ENCODE peak calls at places on chromosome 2, in four cellular contexts. T is cardiac muscle cell, F is GM12878, J is astrocyte. V is an unnamed sample.

GRCh38 chr2:229734410-229734809 is 20.1 kb upstream of the DNER start:
- DNase-seq in J (no peak), T (no peak), F (no peak), V (no peak)

GRCh38 chr2:56729212-56729611 is 545.4 kb downstream of the CCDC85A start:
- DNase-seq in F (no peak), T (peak), J (peak), V (no peak)

GRCh38 chr2:11363868-11364564 is 19.6 kb upstream of the ROCK2 start:
- DNase-seq in F (no peak), T (no peak), J (no peak), V (no peak)

GRCh38 chr2:28778392-28778791 is 26.8 kb downstream of the PPP1CB start:
- DNase-seq in T (no peak), F (no peak), J (no peak), V (no peak)

GRCh38 chr2:158213743-158214142 is 112.1 kb downstream of the UPP2 start:
- DNase-seq in J (no peak), F (no peak), T (no peak), V (no peak)

GRCh38 chr2:12059616-12060441 is 313.4 kb downstream of the LPIN1 start:
- DNase-seq in F (no peak), T (peak), J (peak), V (peak)

GRCh38 chr2:142178604-142179003 is 47.8 kb upstream of the LRP1B start:
- DNase-seq in F (no peak), J (no peak), T (no peak), V (no peak)

GRCh38 chr2:12612646-12613045 is 104.1 kb upstream of the TRIB2 start:
- DNase-seq in F (no peak), J (no peak), T (no peak), V (peak)

GRCh38 chr2:237593596-237594310 is 3.2 kb upstream of the RAB17 start:
- DNase-seq in T (no peak), J (no peak), F (no peak), V (no peak)

GRCh38 chr2:110166246-110166645 is 38.6 kb downstream of the NPHP1 start:
- DNase-seq in F (no peak), T (peak), J (peak), V (no peak)

GRCh38 chr2:128166954-128167353 is 76.0 kb downstream of the UGGT1 start:
- DNase-seq in T (no peak), J (no peak), F (no peak), V (no peak)

GRCh38 chr2:128170776-128171175 is 79.8 kb downstream of the UGGT1 start:
- DNase-seq in J (no peak), T (no peak), F (no peak), V (no peak)

GRCh38 chr2:128169933-128170709 is 79.1 kb downstream of the UGGT1 start:
- DNase-seq in F (no peak), T (no peak), J (no peak), V (no peak)

GRCh38 chr2:128169094-128169493 is 78.1 kb downstream of the UGGT1 start:
- DNase-seq in J (no peak), F (no peak), T (no peak), V (no peak)

GRCh38 chr2:128169497-128169896 is 78.5 kb downstream of the UGGT1 start:
- DNase-seq in J (no peak), T (peak), F (no peak), V (peak)
- H3K27ac ChIP-seq in J (no peak), T (no peak), F (no peak), V (no peak)

GRCh38 chr2:64996914-64997313 is 7.7 kb downstream of the SLC1A4 start:
- DNase-seq in J (no peak), T (no peak), F (no peak), V (no peak)
- TF ChIP-seq CTCF in J (no peak), T (no peak), F (peak), V (no peak)

DNA sequence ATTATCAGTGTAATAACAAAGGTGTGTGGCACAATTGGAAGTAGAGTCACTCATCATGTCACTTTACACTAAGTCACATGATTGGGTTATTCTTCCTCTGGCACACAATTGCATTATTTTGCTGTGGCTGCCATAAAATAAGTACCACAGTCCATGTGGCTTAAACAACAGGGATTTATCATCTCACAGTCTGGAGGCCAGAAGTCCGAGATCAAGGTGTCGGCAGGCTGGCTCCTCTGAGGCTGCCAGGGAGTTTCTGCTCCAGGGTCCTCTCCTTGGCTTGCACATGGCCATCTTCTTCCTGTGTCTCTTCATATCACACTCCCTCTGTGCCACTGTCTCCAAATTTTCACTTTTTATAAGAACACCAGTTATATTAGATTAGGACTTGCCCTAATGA is 421.2 kb downstream of the CMPK2 start:
- DNase-seq in F (no peak), T (no peak), J (no peak), V (no peak)
- H3K4me3 ChIP-seq in F (no peak), T (no peak), J (no peak), V (no peak)

DNA sequence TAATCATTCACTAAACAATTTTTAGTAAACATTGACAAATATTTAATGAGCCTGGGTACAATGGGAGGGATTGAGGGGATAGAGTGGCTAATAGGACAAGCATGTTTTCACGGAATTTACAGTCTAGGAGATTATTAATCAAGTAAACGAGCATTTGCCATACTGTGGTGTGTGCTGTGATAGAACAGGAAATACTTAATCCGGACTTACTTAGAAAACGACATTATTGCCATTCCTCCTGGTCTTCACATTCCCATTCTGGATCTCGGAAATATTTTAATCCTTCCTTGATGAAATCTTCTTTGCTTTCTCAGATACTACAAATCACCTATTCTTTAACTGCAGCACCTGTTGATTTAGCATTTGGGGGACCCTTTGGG is 905 bp downstream of the TTLL4 start:
- DNase-seq in T (peak), F (no peak), J (peak), V (peak)
- H3K27ac ChIP-seq in T (peak), F (peak), J (peak), V (peak)

DNA sequence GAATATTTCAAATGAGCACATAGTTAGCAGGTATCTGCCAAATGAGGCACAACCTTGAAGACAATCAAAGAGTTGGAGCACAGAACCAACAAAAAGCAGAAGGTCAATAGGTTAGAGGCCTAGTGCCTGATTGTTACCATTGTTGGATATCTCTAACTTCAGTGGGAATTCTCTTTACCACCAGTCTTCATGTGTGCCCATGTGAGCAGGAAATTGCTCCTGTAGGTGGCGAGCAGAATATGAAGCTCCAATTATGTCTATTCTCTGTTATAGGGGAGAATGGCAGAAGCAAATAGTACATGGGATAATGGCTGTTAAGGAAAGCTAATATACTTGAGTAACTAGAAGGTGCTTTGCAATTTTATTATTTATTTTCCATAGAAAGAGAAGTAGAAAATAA is 14.9 kb upstream of the ZNF385B start:
- DNase-seq in T (no peak), J (no peak), F (no peak), V (no peak)
- TF ChIP-seq CTCF in T (no peak), J (no peak), F (no peak), V (peak)

DNA sequence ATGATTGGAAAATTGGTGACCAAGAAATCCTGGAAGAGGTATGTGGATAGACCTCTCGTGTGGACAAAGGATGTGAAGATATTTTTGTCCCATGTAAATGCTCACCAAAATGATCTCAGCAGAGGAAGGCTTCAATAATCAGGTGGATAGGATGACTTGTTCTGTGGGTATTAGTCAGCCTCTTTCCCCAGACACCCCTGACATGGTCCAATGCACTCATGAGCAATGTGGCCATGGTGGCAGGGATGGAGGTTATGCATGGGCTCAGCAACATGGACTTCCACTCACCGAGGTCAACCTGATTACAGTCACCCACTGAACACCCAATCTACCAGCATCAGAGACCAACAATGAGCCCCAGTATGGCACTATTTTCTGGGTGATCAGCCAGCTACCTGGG is 20.2 kb downstream of the CHRNA1 start:
- DNase-seq in T (no peak), F (no peak), J (no peak), V (no peak)
- H3K4me3 ChIP-seq in T (no peak), F (no peak), J (no peak), V (no peak)

GRCh38 chr2:236259371-236259770 is 4.8 kb downstream of the ASB18 start:
- DNase-seq in J (no peak), T (no peak), F (no peak), V (no peak)

GRCh38 chr2:236261452-236261851 is 2.8 kb downstream of the ASB18 start:
- DNase-seq in T (no peak), J (peak), F (no peak), V (no peak)

GRCh38 chr2:236262238-236262637 is 2.0 kb downstream of the ASB18 start:
- DNase-seq in F (no peak), T (no peak), J (no peak), V (no peak)

GRCh38 chr2:236265675-236266074 is 1.5 kb upstream of the ASB18 start:
- DNase-seq in F (no peak), T (no peak), J (no peak), V (no peak)

GRCh38 chr2:236264256-236264655 is at the start of gene ASB18:
- DNase-seq in J (no peak), F (no peak), T (no peak), V (no peak)
- H3K27ac ChIP-seq in J (no peak), F (no peak), T (peak), V (no peak)

GRCh38 chr2:187580462-187581124 is 26.4 kb upstream of the TFPI start:
- DNase-seq in F (no peak), J (peak), T (peak), V (peak)
- TF ChIP-seq CTCF in F (peak), J (peak), T (peak), V (peak)

DNA sequence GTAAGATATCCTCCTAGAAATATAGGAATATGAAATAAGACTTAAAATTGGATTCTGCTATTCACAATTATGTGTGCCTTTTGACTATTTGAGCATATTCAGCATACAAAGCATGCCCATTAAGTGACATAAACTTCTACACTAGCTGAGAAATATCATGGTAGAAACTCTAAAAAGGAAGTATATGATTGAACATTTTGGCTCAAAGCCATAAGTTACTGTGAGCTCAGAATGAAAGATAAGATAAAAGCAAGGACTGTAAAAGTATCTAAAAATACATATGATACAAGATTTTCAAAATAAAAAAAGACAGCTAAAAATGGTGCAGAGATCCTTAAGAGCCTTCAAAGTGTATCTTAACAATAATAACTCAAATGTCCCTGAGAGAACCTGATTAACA is 340.5 kb upstream of the SLC39A10 start:
- DNase-seq in T (peak), J (no peak), F (no peak), V (no peak)
- H3K4me3 ChIP-seq in T (no peak), J (no peak), F (no peak), V (no peak)